ENCODE peak calls at places on chromosomes 3 and 15, in nine cellular contexts. L, Y, Q, V, T, K, G, X and A are unnamed samples.

GRCh38 chr3:84961492-84962255 is 2.9 kb downstream of the CADM2 start:
- DNase-seq in Q (peak), G (no peak), Y (peak), X (no peak), L (no peak), T (peak), K (no peak), V (no peak), A (no peak)

GRCh38 chr15:25775317-25775912 is 87.7 kb downstream of the ATP10A start:
- DNase-seq in L (no peak), V (no peak), T (no peak), Y (no peak), Q (no peak), G (peak), X (no peak), K (no peak), A (no peak)

GRCh38 chr3:85387913-85388510 is 429.2 kb downstream of the CADM2 start:
- DNase-seq in G (no peak), T (peak), V (no peak), Q (peak), X (no peak), L (no peak), K (no peak), Y (no peak), A (no peak)

GRCh38 chr3:154458560-154458959 is 28.6 kb upstream of the GPR149 start:
- DNase-seq in L (no peak), Y (no peak), Q (no peak), K (no peak), X (no peak), G (no peak), V (no peak), T (no peak), A (no peak)

GRCh38 chr3:169662215-169663070 is 1.1 kb downstream of the MECOM start:
- DNase-seq in L (peak), Y (peak), Q (peak), G (peak), X (no peak), V (peak), T (peak), K (no peak), A (peak)

GRCh38 chr15:50907866-50908208 is 646 bp upstream of the AP4E1 start:
- DNase-seq in G (peak), V (peak), Y (no peak), T (no peak), X (no peak), K (peak), L (no peak), Q (peak), A (peak)

GRCh38 chr3:184593201-184593922 is 31.8 kb downstream of the EPHB3 start:
- DNase-seq in Y (peak), G (no peak), V (no peak), Q (no peak), X (no peak), K (no peak), T (peak), L (no peak), A (no peak)

GRCh38 chr3:136818851-136819783 is at the start of gene SLC35G2:
- DNase-seq in L (no peak), Y (peak), G (peak), T (peak), K (peak), X (no peak), Q (peak), V (peak), A (peak)

GRCh38 chr3:72129384-72130094 is 344.6 kb upstream of the PROK2 start:
- DNase-seq in L (no peak), G (no peak), Q (no peak), X (no peak), Y (no peak), V (no peak), T (no peak), K (no peak), A (no peak)

GRCh38 chr3:192916455-192917257 is 1.0 kb downstream of the MB21D2 start:
- DNase-seq in X (no peak), Q (peak), L (no peak), G (peak), V (peak), K (peak), Y (peak), T (peak), A (peak)

GRCh38 chr15:36688310-36689102 is 109.1 kb downstream of the CDIN1 start:
- DNase-seq in X (no peak), Y (no peak), K (no peak), L (no peak), Q (no peak), V (no peak), G (no peak), T (no peak), A (no peak)

GRCh38 chr15:62850318-62850717 is 192.2 kb upstream of the TPM1 start:
- DNase-seq in Y (no peak), X (no peak), K (no peak), T (no peak), G (peak), Q (no peak), L (no peak), V (no peak), A (no peak)

GRCh38 chr3:125593991-125594574 is 1.2 kb downstream of the OSBPL11 start:
- DNase-seq in V (no peak), Y (no peak), Q (no peak), G (no peak), T (no peak), X (no peak), L (no peak), K (no peak), A (no peak)